ENCODE peak calls at places on chromosome 16, in seven cellular contexts. H, R, D, B, X, S and E are unnamed samples.

GRCh38 chr16:68417711-68418301 is 30.5 kb downstream of the SMPD3 start:
- DNase-seq in H (no peak), R (no peak), D (peak), B (peak), X (no peak), S (peak), E (peak)

GRCh38 chr16:28186752-28187151 is 25.0 kb downstream of the XPO6 start:
- DNase-seq in H (no peak), R (no peak), D (peak), B (peak), X (no peak), S (peak), E (peak)

GRCh38 chr16:12057276-12057675 is 80.7 kb downstream of the SNX29 start:
- DNase-seq in H (no peak), R (peak), D (no peak), B (no peak), X (no peak), S (peak), E (no peak)

GRCh38 chr16:27243725-27244362 is 24.7 kb downstream of the NSMCE1 start:
- DNase-seq in H (no peak), R (no peak), D (no peak), B (no peak), X (peak), S (no peak), E (no peak)

GRCh38 chr16:29862383-29862883 is 593 bp downstream of the CDIPT start:
- DNase-seq in H (no peak), R (no peak), D (no peak), B (peak), X (no peak), S (peak), E (no peak)

GRCh38 chr16:51636913-51637743 is 486.1 kb upstream of the SALL1 start:
- DNase-seq in H (no peak), R (no peak), D (no peak), B (peak), X (no peak), S (no peak), E (peak)

GRCh38 chr16:4591706-4592470 is 22.8 kb downstream of the UBALD1 start:
- DNase-seq in H (no peak), R (no peak), D (no peak), B (no peak), X (no peak), S (no peak), E (no peak)

GRCh38 chr16:66103245-66103644 is 263.2 kb upstream of the CDH5 start:
- DNase-seq in H (no peak), R (no peak), D (no peak), B (no peak), X (no peak), S (peak), E (no peak)

GRCh38 chr16:79156761-79157160 is 443.8 kb downstream of the MAF start:
- DNase-seq in H (no peak), R (no peak), D (no peak), B (no peak), X (no peak), S (no peak), E (no peak)

GRCh38 chr16:67963325-67964321 is 4.8 kb downstream of the SLC12A4 start:
- DNase-seq in H (no peak), R (no peak), D (no peak), B (no peak), X (no peak), S (no peak), E (no peak)